ENCODE peak calls at places on chromosomes 1 and 21, in nine cellular contexts. X, Y, R, L, S, N, I, Z and H are unnamed samples.

GRCh38 chr1:56836359-56836758 is 17.2 kb upstream of the FYB2 start:
- DNase-seq in X (no peak), Y (no peak), R (no peak), L (no peak), S (no peak), N (no peak), I (no peak), Z (no peak), H (no peak)

GRCh38 chr21:39705849-39706248 is 39.1 kb upstream of the IGSF5 start:
- DNase-seq in X (peak), Y (no peak), R (no peak), L (no peak), S (peak), N (no peak), I (no peak), Z (peak), H (no peak)

GRCh38 chr1:94385354-94385947 is 32.7 kb upstream of the ABCD3 start:
- DNase-seq in X (no peak), Y (no peak), R (no peak), L (no peak), S (no peak), N (no peak), I (no peak), Z (no peak), H (no peak)

GRCh38 chr1:240928265-240928664 is 316.3 kb upstream of the GREM2 start:
- DNase-seq in X (no peak), Y (no peak), R (no peak), L (no peak), S (no peak), N (no peak), I (no peak), Z (no peak), H (no peak)

GRCh38 chr1:92965003-92965402 is 3.7 kb upstream of the DIPK1A start:
- DNase-seq in X (no peak), Y (no peak), R (no peak), L (no peak), S (no peak), N (no peak), I (no peak), Z (no peak), H (no peak)

GRCh38 chr1:101566883-101567538 is 330.2 kb downstream of the S1PR1 start:
- DNase-seq in X (no peak), Y (no peak), R (no peak), L (no peak), S (no peak), N (no peak), I (no peak), Z (no peak), H (no peak)

GRCh38 chr1:188489336-188490112 is 1660.8 kb downstream of the PLA2G4A start:
- DNase-seq in X (peak), Y (no peak), R (no peak), L (no peak), S (no peak), N (no peak), I (peak), Z (peak), H (no peak)

GRCh38 chr1:40659649-40659947 is 5.9 kb downstream of the RIMS3 start:
- DNase-seq in X (no peak), Y (no peak), R (no peak), L (no peak), S (no peak), N (no peak), I (no peak), Z (no peak), H (no peak)

GRCh38 chr1:8871539-8871935 is 6.9 kb downstream of the ENO1 start:
- DNase-seq in X (peak), Y (no peak), R (no peak), L (peak), S (no peak), N (no peak), I (no peak), Z (no peak), H (no peak)

GRCh38 chr1:213055087-213055591 is 4.1 kb downstream of the RPS6KC1 start:
- DNase-seq in X (peak), Y (peak), R (no peak), L (no peak), S (peak), N (no peak), I (no peak), Z (no peak), H (no peak)

GRCh38 chr1:109547412-109548320 is 749 bp upstream of the GNAI3 start:
- DNase-seq in X (peak), Y (peak), R (peak), L (no peak), S (peak), N (no peak), I (peak), Z (no peak), H (no peak)

GRCh38 chr1:67599085-67599484 is 85.9 kb upstream of the GADD45A start:
- DNase-seq in X (no peak), Y (no peak), R (no peak), L (no peak), S (peak), N (no peak), I (no peak), Z (peak), H (no peak)

GRCh38 chr1:168437821-168438220 is 106.0 kb downstream of the XCL2 start:
- DNase-seq in X (no peak), Y (no peak), R (no peak), L (no peak), S (no peak), N (no peak), I (no peak), Z (no peak), H (no peak)

GRCh38 chr21:41119901-41120300 is 48.1 kb upstream of the BACE2 start:
- DNase-seq in X (no peak), Y (no peak), R (no peak), L (no peak), S (no peak), N (no peak), I (no peak), Z (no peak), H (no peak)

GRCh38 chr1:8482844-8483436 is 165.0 kb downstream of the SLC45A1 start:
- DNase-seq in X (peak), Y (peak), R (no peak), L (no peak), S (peak), N (no peak), I (no peak), Z (peak), H (no peak)

GRCh38 chr1:192225713-192226112 is 67.5 kb downstream of the RGS18 start:
- DNase-seq in X (peak), Y (peak), R (no peak), L (no peak), S (peak), N (no peak), I (no peak), Z (no peak), H (no peak)

GRCh38 chr1:19209439-19209989 is 552 bp downstream of the UBR4 start:
- DNase-seq in X (peak), Y (peak), R (peak), L (no peak), S (peak), N (no peak), I (peak), Z (peak), H (peak)

GRCh38 chr21:27134513-27134912 is 167.6 kb upstream of the ADAMTS5 start:
- DNase-seq in X (peak), Y (peak), R (no peak), L (no peak), S (no peak), N (no peak), I (no peak), Z (no peak), H (no peak)

GRCh38 chr1:184329962-184330868 is 56.6 kb upstream of the C1orf21 start:
- DNase-seq in X (no peak), Y (no peak), R (no peak), L (no peak), S (peak), N (no peak), I (no peak), Z (no peak), H (no peak)

GRCh38 chr1:220011620-220012019 is 34.7 kb downstream of the EPRS1 start:
- DNase-seq in X (no peak), Y (no peak), R (no peak), L (no peak), S (no peak), N (no peak), I (no peak), Z (no peak), H (no peak)

GRCh38 chr1:220007438-220007837 is 38.9 kb downstream of the EPRS1 start:
- DNase-seq in X (peak), Y (peak), R (no peak), L (no peak), S (no peak), N (no peak), I (no peak), Z (peak), H (no peak)

GRCh38 chr1:220013497-220013896 is 32.8 kb downstream of the EPRS1 start:
- DNase-seq in X (peak), Y (peak), R (no peak), L (no peak), S (peak), N (no peak), I (no peak), Z (peak), H (no peak)

GRCh38 chr1:220012259-220012658 is 34.0 kb downstream of the EPRS1 start:
- DNase-seq in X (peak), Y (peak), R (no peak), L (no peak), S (peak), N (no peak), I (no peak), Z (no peak), H (no peak)
- TF ChIP-seq CTCF in X (peak), Y (no peak), R (no peak), L (no peak), S (peak), N (peak), I (peak), Z (peak), H (peak)

GRCh38 chr1:24928631-24929090 is 1.4 kb downstream of the RUNX3 start:
- DNase-seq in X (no peak), Y (no peak), R (no peak), L (no peak), S (no peak), N (no peak), I (peak), Z (no peak), H (no peak)

GRCh38 chr1:24931481-24932221 is 1.6 kb upstream of the RUNX3 start:
- DNase-seq in X (no peak), Y (peak), R (no peak), L (no peak), S (no peak), N (no peak), I (peak), Z (no peak), H (no peak)

GRCh38 chr1:24929091-24929875 is 793 bp downstream of the RUNX3 start:
- DNase-seq in X (no peak), Y (no peak), R (no peak), L (peak), S (no peak), N (no peak), I (peak), Z (no peak), H (no peak)

GRCh38 chr1:24930703-24931480 is 816 bp upstream of the RUNX3 start:
- DNase-seq in X (no peak), Y (peak), R (no peak), L (no peak), S (no peak), N (no peak), I (peak), Z (no peak), H (no peak)

DNA sequence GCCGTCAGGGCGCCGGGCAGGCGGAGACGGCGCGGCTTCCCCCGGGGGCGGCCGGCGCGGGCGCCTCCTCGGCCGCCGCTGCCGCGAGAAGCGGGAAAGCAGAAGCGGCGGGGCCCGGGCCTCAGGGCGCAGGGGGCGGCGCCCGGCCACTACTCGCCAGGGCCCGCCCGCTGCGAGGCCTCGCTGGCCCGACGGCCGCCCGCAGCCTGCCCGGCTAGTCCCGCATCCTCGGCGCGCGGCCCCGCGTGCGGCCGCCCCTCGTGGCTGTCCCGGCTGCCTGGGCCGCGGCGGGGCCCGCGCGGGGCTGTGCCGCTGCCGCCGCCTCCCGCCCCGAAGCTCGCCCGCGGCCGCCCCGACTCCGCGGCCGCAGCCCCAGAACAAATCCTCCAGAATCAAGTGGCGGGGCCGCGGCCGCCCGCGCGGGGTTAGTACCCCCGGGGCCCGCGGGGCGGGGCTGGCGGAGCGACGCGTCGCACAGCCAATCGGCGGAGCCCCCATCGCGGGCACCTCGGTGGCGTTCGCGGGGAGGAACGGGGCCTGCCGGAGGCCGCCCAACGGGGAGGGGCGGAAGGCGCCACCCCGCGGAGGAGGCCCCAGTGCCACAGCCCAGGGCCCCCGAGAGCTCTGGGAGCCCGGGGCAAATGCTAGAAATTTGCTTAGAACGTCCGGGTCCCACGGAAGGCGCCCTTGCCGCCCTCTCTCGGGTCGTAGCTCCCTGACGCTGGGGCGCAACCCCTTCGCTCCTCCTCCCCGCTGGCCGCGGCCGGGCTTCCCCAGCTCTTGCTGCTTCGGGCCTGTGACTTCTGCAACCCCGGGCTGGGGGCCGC is at the start of gene RUNX3:
- DNase-seq in X (no peak), Y (no peak), R (peak), L (peak), S (no peak), N (no peak), I (peak), Z (no peak), H (no peak)
- TF ChIP-seq CTCF in X (no peak), Y (no peak), R (peak), L (no peak), S (no peak), N (no peak), I (peak), Z (no peak), H (no peak)

GRCh38 chr1:31768939-31769704 is 5.0 kb upstream of the ADGRB2 start:
- DNase-seq in X (no peak), Y (no peak), R (no peak), L (no peak), S (no peak), N (no peak), I (no peak), Z (no peak), H (no peak)

GRCh38 chr1:31769720-31770390 is 5.7 kb upstream of the ADGRB2 start:
- DNase-seq in X (no peak), Y (no peak), R (no peak), L (no peak), S (no peak), N (no peak), I (peak), Z (no peak), H (no peak)

GRCh38 chr1:31773861-31774260 is 9.7 kb upstream of the ADGRB2 start:
- DNase-seq in X (no peak), Y (no peak), R (no peak), L (no peak), S (no peak), N (no peak), I (no peak), Z (no peak), H (no peak)

GRCh38 chr1:31772669-31773248 is 8.6 kb upstream of the ADGRB2 start:
- DNase-seq in X (no peak), Y (no peak), R (no peak), L (no peak), S (no peak), N (no peak), I (no peak), Z (no peak), H (no peak)

GRCh38 chr1:31771891-31772668 is 7.9 kb upstream of the ADGRB2 start:
- DNase-seq in X (peak), Y (no peak), R (peak), L (no peak), S (no peak), N (no peak), I (peak), Z (no peak), H (no peak)
- TF ChIP-seq CTCF in X (peak), Y (no peak), R (no peak), L (no peak), S (peak), N (peak), I (peak), Z (no peak), H (peak)

GRCh38 chr1:25874635-25875153 is 814 bp downstream of the PAQR7 start:
- DNase-seq in X (no peak), Y (no peak), R (peak), L (no peak), S (no peak), N (no peak), I (no peak), Z (no peak), H (no peak)

GRCh38 chr1:25876693-25877077 is 1.2 kb upstream of the PAQR7 start:
- DNase-seq in X (no peak), Y (no peak), R (no peak), L (no peak), S (no peak), N (no peak), I (no peak), Z (no peak), H (no peak)

GRCh38 chr1:25875856-25876692 is 566 bp upstream of the PAQR7 start:
- DNase-seq in X (no peak), Y (no peak), R (no peak), L (peak), S (no peak), N (no peak), I (peak), Z (no peak), H (no peak)

GRCh38 chr1:25874209-25874608 is 1.3 kb downstream of the PAQR7 start:
- DNase-seq in X (no peak), Y (no peak), R (no peak), L (no peak), S (no peak), N (no peak), I (no peak), Z (no peak), H (no peak)

GRCh38 chr1:25875154-25875855 is at the start of gene PAQR7:
- DNase-seq in X (peak), Y (peak), R (peak), L (peak), S (peak), N (no peak), I (peak), Z (peak), H (peak)
- TF ChIP-seq CTCF in X (no peak), Y (no peak), R (no peak), L (no peak), S (no peak), N (no peak), I (peak), Z (peak), H (peak)